ENCODE peak calls at places on chromosome 12, in six cellular contexts. One of them, this sample, is unnamed.
A peak's percentile ranks its signal among the peaks of the same experiment; 100 is the strongest.

GRCh38 chr12:129549656-129550055 is 354.2 kb downstream of the TMEM132D start:
- DNase-seq in CD8-positive, alpha-beta T cell: no peak
- DNase-seq in adrenal gland: no peak
- DNase-seq in mesenchymal stem cell: no peak
- DNase-seq in cardiac muscle cell: no peak
- DNase-seq in MM.1S: no peak
- DNase-seq in this sample: no peak

GRCh38 chr12:120425797-120426196 is 12.1 kb upstream of the COX6A1 start:
- DNase-seq in adrenal gland: no peak
- DNase-seq in cardiac muscle cell: no peak
- DNase-seq in CD8-positive, alpha-beta T cell: no peak
- DNase-seq in mesenchymal stem cell: no peak
- DNase-seq in MM.1S: no peak
- DNase-seq in this sample: no peak

GRCh38 chr12:120677765-120678473 is 9.0 kb upstream of the MLEC start:
- DNase-seq in MM.1S: no peak
- DNase-seq in mesenchymal stem cell: no peak
- DNase-seq in cardiac muscle cell: peak; percentile 27
- DNase-seq in adrenal gland: peak; percentile 62
- DNase-seq in CD8-positive, alpha-beta T cell: no peak
- DNase-seq in this sample: no peak

GRCh38 chr12:48999371-49000131 is at the start of gene DDN:
- DNase-seq in mesenchymal stem cell: peak; percentile 75
- DNase-seq in cardiac muscle cell: peak; percentile 37
- DNase-seq in CD8-positive, alpha-beta T cell: no peak
- DNase-seq in adrenal gland: peak; percentile 55
- DNase-seq in MM.1S: peak; percentile 78
- DNase-seq in this sample: peak; percentile 49

GRCh38 chr12:89883630-89884364 is 175.2 kb upstream of the ATP2B1 start:
- DNase-seq in CD8-positive, alpha-beta T cell: no peak
- DNase-seq in adrenal gland: no peak
- DNase-seq in cardiac muscle cell: peak; percentile 37
- DNase-seq in mesenchymal stem cell: no peak
- DNase-seq in MM.1S: no peak
- DNase-seq in this sample: no peak

GRCh38 chr12:111841236-111841749 is 735 bp upstream of the MAPKAPK5 start:
- DNase-seq in adrenal gland: no peak
- DNase-seq in mesenchymal stem cell: no peak
- DNase-seq in MM.1S: no peak
- DNase-seq in CD8-positive, alpha-beta T cell: no peak
- DNase-seq in cardiac muscle cell: peak; percentile 14
- DNase-seq in this sample: no peak

GRCh38 chr12:109698820-109699219 is 14.8 kb upstream of the FAM222A start:
- DNase-seq in adrenal gland: no peak
- DNase-seq in cardiac muscle cell: no peak
- DNase-seq in MM.1S: no peak
- DNase-seq in mesenchymal stem cell: no peak
- DNase-seq in CD8-positive, alpha-beta T cell: no peak
- DNase-seq in this sample: no peak

GRCh38 chr12:29216797-29217583 is 67.9 kb downstream of the FAR2 start:
- DNase-seq in MM.1S: no peak
- DNase-seq in mesenchymal stem cell: peak; percentile 45
- DNase-seq in adrenal gland: no peak
- DNase-seq in cardiac muscle cell: peak; percentile 77
- DNase-seq in CD8-positive, alpha-beta T cell: no peak
- DNase-seq in this sample: no peak

GRCh38 chr12:10031771-10032175 is 1.3 kb downstream of the CLEC9A start:
- DNase-seq in adrenal gland: no peak
- DNase-seq in MM.1S: no peak
- DNase-seq in cardiac muscle cell: peak; percentile 66
- DNase-seq in mesenchymal stem cell: peak; percentile 86
- DNase-seq in CD8-positive, alpha-beta T cell: no peak
- DNase-seq in this sample: no peak

GRCh38 chr12:52655251-52655650 is 3.2 kb upstream of the KRT2 start:
- DNase-seq in mesenchymal stem cell: no peak
- DNase-seq in adrenal gland: no peak
- DNase-seq in CD8-positive, alpha-beta T cell: no peak
- DNase-seq in cardiac muscle cell: no peak
- DNase-seq in MM.1S: no peak
- DNase-seq in this sample: no peak
- H3K27me3 ChIP-seq in mesenchymal stem cell: peaks cover 87% of the 10 kb centered on the region
- H3K27me3 ChIP-seq in adrenal gland: peaks cover 13% of the 10 kb centered on the region
- H3K27me3 ChIP-seq in CD8-positive, alpha-beta T cell: no peaks in the 10 kb centered on the region
- H3K27me3 ChIP-seq in cardiac muscle cell: peaks cover 29% of the 10 kb centered on the region
- H3K27me3 ChIP-seq in MM.1S: peaks cover 60% of the 10 kb centered on the region
- H3K27me3 ChIP-seq in this sample: no peaks in the 10 kb centered on the region

GRCh38 chr12:5052348-5052747 is 8.7 kb downstream of the KCNA5 start:
- DNase-seq in cardiac muscle cell: no peak
- DNase-seq in CD8-positive, alpha-beta T cell: no peak
- DNase-seq in adrenal gland: no peak
- DNase-seq in MM.1S: no peak
- DNase-seq in mesenchymal stem cell: no peak
- DNase-seq in this sample: no peak

GRCh38 chr12:5051334-5051733 is 7.7 kb downstream of the KCNA5 start:
- DNase-seq in cardiac muscle cell: no peak
- DNase-seq in MM.1S: no peak
- DNase-seq in CD8-positive, alpha-beta T cell: no peak
- DNase-seq in mesenchymal stem cell: no peak
- DNase-seq in adrenal gland: no peak
- DNase-seq in this sample: no peak

GRCh38 chr12:5047729-5048128 is 4.0 kb downstream of the KCNA5 start:
- DNase-seq in adrenal gland: no peak
- DNase-seq in CD8-positive, alpha-beta T cell: no peak
- DNase-seq in mesenchymal stem cell: no peak
- DNase-seq in MM.1S: no peak
- DNase-seq in cardiac muscle cell: no peak
- DNase-seq in this sample: no peak

GRCh38 chr12:5051913-5052312 is 8.2 kb downstream of the KCNA5 start:
- DNase-seq in adrenal gland: no peak
- DNase-seq in CD8-positive, alpha-beta T cell: no peak
- DNase-seq in MM.1S: no peak
- DNase-seq in cardiac muscle cell: no peak
- DNase-seq in mesenchymal stem cell: no peak
- DNase-seq in this sample: no peak

DNA sequence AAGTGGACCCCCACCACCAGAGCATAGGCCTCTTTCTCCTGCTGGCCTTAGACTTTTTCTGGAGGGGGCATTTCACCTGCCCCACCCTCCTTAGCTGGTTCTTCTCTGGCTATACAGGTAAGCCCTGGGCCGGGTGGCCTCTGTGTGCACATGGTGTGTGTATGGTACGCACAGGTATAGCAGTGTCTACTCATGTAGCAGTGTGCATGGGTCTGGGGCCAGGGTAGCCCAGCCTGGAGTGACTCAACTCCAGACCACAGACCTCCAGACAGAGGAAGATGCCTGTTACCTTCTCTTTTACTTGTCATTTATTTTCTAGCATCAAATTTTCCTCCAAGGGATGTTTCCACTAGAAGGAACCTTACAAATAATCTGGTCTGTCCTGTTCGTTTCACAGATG is 6.9 kb downstream of the KCNA5 start:
- DNase-seq in CD8-positive, alpha-beta T cell: no peak
- DNase-seq in cardiac muscle cell: no peak
- DNase-seq in MM.1S: no peak
- DNase-seq in mesenchymal stem cell: no peak
- DNase-seq in adrenal gland: no peak
- DNase-seq in this sample: no peak
- H3K27me3 ChIP-seq in CD8-positive, alpha-beta T cell: no peaks in the 10 kb centered on the region
- H3K27me3 ChIP-seq in cardiac muscle cell: no peaks in the 10 kb centered on the region
- H3K27me3 ChIP-seq in MM.1S: peaks cover 5% of the 10 kb centered on the region
- H3K27me3 ChIP-seq in mesenchymal stem cell: peaks cover 71% of the 10 kb centered on the region
- H3K27me3 ChIP-seq in adrenal gland: no peaks in the 10 kb centered on the region
- H3K27me3 ChIP-seq in this sample: no peaks in the 10 kb centered on the region

GRCh38 chr12:21526721-21527345 is 737 bp downstream of the SPX start:
- DNase-seq in adrenal gland: no peak
- DNase-seq in mesenchymal stem cell: no peak
- DNase-seq in cardiac muscle cell: no peak
- DNase-seq in MM.1S: no peak
- DNase-seq in CD8-positive, alpha-beta T cell: no peak
- DNase-seq in this sample: no peak
- H3K27me3 ChIP-seq in adrenal gland: no peaks in the 10 kb centered on the region
- H3K27me3 ChIP-seq in mesenchymal stem cell: peaks cover 15% of the 10 kb centered on the region
- H3K27me3 ChIP-seq in cardiac muscle cell: peaks cover 57% of the 10 kb centered on the region
- H3K27me3 ChIP-seq in MM.1S: no peaks in the 10 kb centered on the region
- H3K27me3 ChIP-seq in CD8-positive, alpha-beta T cell: peaks cover 3% of the 10 kb centered on the region
- H3K27me3 ChIP-seq in this sample: peaks cover 8% of the 10 kb centered on the region

GRCh38 chr12:113676547-113676946 is 204.9 kb upstream of the LHX5 start:
- DNase-seq in CD8-positive, alpha-beta T cell: no peak
- DNase-seq in MM.1S: no peak
- DNase-seq in adrenal gland: no peak
- DNase-seq in mesenchymal stem cell: no peak
- DNase-seq in cardiac muscle cell: no peak
- DNase-seq in this sample: no peak
- H3K27me3 ChIP-seq in CD8-positive, alpha-beta T cell: no peaks in the 10 kb centered on the region
- H3K27me3 ChIP-seq in MM.1S: peaks cover 12% of the 10 kb centered on the region
- H3K27me3 ChIP-seq in adrenal gland: peaks cover 4% of the 10 kb centered on the region
- H3K27me3 ChIP-seq in mesenchymal stem cell: peaks cover 59% of the 10 kb centered on the region
- H3K27me3 ChIP-seq in cardiac muscle cell: no peaks in the 10 kb centered on the region
- H3K27me3 ChIP-seq in this sample: no peaks in the 10 kb centered on the region

DNA sequence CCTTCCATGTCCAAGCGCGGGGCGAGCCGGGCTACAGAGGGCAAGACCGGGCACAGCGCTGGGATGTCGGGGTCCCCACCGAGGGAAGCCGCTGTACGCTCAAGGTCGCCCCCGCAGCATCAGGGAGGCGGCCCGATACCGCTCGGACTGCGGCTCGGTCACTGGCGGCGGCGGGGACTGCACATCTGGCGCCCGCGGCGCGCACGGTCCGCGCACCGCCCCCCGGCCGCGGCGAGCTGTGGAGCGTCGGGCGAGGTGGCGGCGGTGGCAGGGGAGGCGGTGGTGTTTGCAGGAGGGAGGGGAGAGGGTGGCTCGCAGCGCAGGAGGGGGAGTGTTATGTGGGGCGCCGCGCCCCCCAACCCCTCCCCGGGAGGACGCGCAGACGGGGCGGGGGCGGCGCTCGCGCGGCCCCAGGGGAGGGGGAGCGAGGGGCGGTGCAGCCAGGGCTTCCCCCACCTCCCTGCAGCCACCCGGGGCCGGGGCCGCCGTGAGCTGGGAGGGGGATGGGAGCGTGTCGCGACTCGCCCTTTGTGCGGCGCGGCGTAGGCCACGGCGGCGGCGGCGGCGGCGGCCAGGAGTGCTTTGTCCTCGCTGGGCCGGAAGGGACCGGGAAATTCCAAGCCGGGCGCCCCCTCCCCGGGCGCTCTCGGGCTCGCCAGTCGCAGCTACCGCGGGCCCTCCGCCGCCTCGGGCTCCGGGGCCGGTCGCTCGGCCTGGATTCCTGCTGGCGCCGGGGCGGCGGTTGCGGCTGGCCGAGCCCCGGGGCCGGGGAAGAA is at the start of gene NUAK1:
- DNase-seq in adrenal gland: peak; percentile 50
- DNase-seq in cardiac muscle cell: peak; percentile 58
- DNase-seq in mesenchymal stem cell: peak; percentile 63
- DNase-seq in CD8-positive, alpha-beta T cell: no peak
- DNase-seq in MM.1S: peak; percentile 84
- DNase-seq in this sample: no peak
- H3K27me3 ChIP-seq in adrenal gland: no peaks in the 10 kb centered on the region
- H3K27me3 ChIP-seq in cardiac muscle cell: no peaks in the 10 kb centered on the region
- H3K27me3 ChIP-seq in mesenchymal stem cell: no peaks in the 10 kb centered on the region
- H3K27me3 ChIP-seq in CD8-positive, alpha-beta T cell: peaks cover 28% of the 10 kb centered on the region
- H3K27me3 ChIP-seq in MM.1S: no peaks in the 10 kb centered on the region
- H3K27me3 ChIP-seq in this sample: peaks cover 20% of the 10 kb centered on the region

DNA sequence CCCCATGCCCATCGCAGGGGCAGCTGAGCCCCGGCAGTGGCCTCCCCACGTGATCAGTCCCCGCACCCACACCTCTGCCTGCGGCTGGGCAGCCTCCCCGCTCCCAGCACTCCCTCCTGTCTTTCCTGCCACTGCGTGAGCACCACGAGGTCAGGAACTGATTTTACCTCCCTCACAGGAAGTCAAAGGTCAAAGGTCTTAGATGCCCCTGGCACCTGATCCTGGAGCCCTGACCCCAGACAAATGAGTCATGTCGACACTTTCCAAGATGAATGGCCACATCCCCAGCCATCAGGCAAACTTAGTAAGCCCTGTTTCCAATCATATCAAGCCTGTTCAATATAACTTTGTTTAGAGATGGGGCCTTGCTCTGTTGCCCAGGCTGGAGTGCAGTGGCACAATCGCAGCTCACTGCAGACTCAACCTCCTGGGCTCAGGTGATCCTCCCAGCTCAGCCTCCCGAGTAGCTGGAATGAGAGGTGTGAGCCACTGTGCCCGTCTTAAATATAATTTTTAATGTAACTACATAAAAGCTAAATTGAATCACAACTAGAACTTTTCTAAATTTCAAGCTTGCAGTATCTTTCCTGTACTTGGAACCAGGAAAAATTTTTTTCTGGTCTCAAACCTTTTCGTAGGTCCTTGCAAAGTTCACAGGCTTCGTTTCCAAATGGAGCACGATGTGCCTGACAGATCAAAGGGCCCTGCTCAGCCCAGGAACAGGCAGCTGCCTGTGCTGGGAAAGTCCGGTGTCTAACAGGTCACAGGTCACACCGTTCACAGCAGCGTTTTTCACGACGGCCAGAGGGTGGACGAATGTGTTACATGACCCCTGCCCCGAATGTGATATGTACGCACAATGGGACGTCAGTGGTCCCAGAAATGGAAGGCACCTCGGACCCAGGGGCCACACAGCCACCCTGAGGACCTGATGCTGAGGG is 1.9 kb downstream of the LRCOL1 start:
- DNase-seq in mesenchymal stem cell: peak; percentile 41
- DNase-seq in adrenal gland: no peak
- DNase-seq in CD8-positive, alpha-beta T cell: no peak
- DNase-seq in MM.1S: no peak
- DNase-seq in cardiac muscle cell: no peak
- DNase-seq in this sample: no peak
- H3K27me3 ChIP-seq in mesenchymal stem cell: peaks cover 100% of the 10 kb centered on the region
- H3K27me3 ChIP-seq in adrenal gland: peaks cover 35% of the 10 kb centered on the region
- H3K27me3 ChIP-seq in CD8-positive, alpha-beta T cell: peaks cover 7% of the 10 kb centered on the region
- H3K27me3 ChIP-seq in MM.1S: peaks cover 5% of the 10 kb centered on the region
- H3K27me3 ChIP-seq in cardiac muscle cell: peaks cover 72% of the 10 kb centered on the region
- H3K27me3 ChIP-seq in this sample: peaks cover 4% of the 10 kb centered on the region

GRCh38 chr12:27555316-27555715 is 31.3 kb downstream of the PPFIBP1 start:
- DNase-seq in mesenchymal stem cell: no peak
- DNase-seq in MM.1S: no peak
- DNase-seq in cardiac muscle cell: no peak
- DNase-seq in adrenal gland: no peak
- DNase-seq in CD8-positive, alpha-beta T cell: no peak
- DNase-seq in this sample: no peak

GRCh38 chr12:27561535-27562350 is 37.7 kb downstream of the PPFIBP1 start:
- DNase-seq in adrenal gland: no peak
- DNase-seq in CD8-positive, alpha-beta T cell: no peak
- DNase-seq in mesenchymal stem cell: peak; percentile 55
- DNase-seq in MM.1S: no peak
- DNase-seq in cardiac muscle cell: no peak
- DNase-seq in this sample: no peak

GRCh38 chr12:27555928-27556778 is 32.1 kb downstream of the PPFIBP1 start:
- DNase-seq in mesenchymal stem cell: peak; percentile 45
- DNase-seq in cardiac muscle cell: peak; percentile 54
- DNase-seq in adrenal gland: no peak
- DNase-seq in CD8-positive, alpha-beta T cell: no peak
- DNase-seq in MM.1S: no peak
- DNase-seq in this sample: no peak

GRCh38 chr12:27564612-27565213 is 40.7 kb downstream of the PPFIBP1 start:
- DNase-seq in adrenal gland: no peak
- DNase-seq in MM.1S: no peak
- DNase-seq in CD8-positive, alpha-beta T cell: no peak
- DNase-seq in mesenchymal stem cell: peak; percentile 43
- DNase-seq in cardiac muscle cell: no peak
- DNase-seq in this sample: no peak

GRCh38 chr12:27560126-27560525 is 36.1 kb downstream of the PPFIBP1 start:
- DNase-seq in cardiac muscle cell: no peak
- DNase-seq in adrenal gland: no peak
- DNase-seq in mesenchymal stem cell: no peak
- DNase-seq in CD8-positive, alpha-beta T cell: no peak
- DNase-seq in MM.1S: no peak
- DNase-seq in this sample: no peak
- H3K27me3 ChIP-seq in cardiac muscle cell: no peaks in the 10 kb centered on the region
- H3K27me3 ChIP-seq in adrenal gland: no peaks in the 10 kb centered on the region
- H3K27me3 ChIP-seq in mesenchymal stem cell: no peaks in the 10 kb centered on the region
- H3K27me3 ChIP-seq in CD8-positive, alpha-beta T cell: no peaks in the 10 kb centered on the region
- H3K27me3 ChIP-seq in MM.1S: no peaks in the 10 kb centered on the region
- H3K27me3 ChIP-seq in this sample: no peaks in the 10 kb centered on the region